ENCODE peak calls at places on chromosomes 4 and X, in six cellular contexts. A is epithelial cell of esophagus; Z is CD8-positive, alpha-beta T cell; B is mammary epithelial cell; C is heart right ventricle; O is AG04450. X is an unnamed sample.

GRCh38 chr4:6902318-6903042 is 7.1 kb upstream of the TBC1D14 start:
- DNase-seq in A (no peak), O (no peak), Z (no peak), B (no peak), C (no peak), X (no peak)

GRCh38 chrX:49176421-49177326 is 5.0 kb downstream of the PLP2 start:
- DNase-seq in B (peak; percentile 74), O (no peak), C (no peak), Z (no peak), A (peak; percentile 83), X (no peak)

GRCh38 chrX:115579327-115579726 is 18.4 kb downstream of the PLS3 start:
- DNase-seq in B (no peak), C (no peak), A (peak; percentile 45), Z (no peak), O (no peak), X (no peak)

GRCh38 chr4:5365071-5366008 is 314.1 kb downstream of the STK32B start:
- DNase-seq in C (no peak), B (peak; percentile 99), O (peak; percentile 72), Z (no peak), A (peak; percentile 100), X (peak; percentile 98)

GRCh38 chr4:90099795-90100194 is 27.4 kb upstream of the CCSER1 start:
- DNase-seq in O (no peak), C (no peak), Z (no peak), B (peak; percentile 72), A (peak; percentile 73), X (no peak)

GRCh38 chrX:139932901-139933796 is at the start of gene ATP11C:
- DNase-seq in Z (peak; percentile 69), C (peak; percentile 80), O (peak; percentile 66), B (peak; percentile 78), A (peak; percentile 85), X (peak; percentile 85)

GRCh38 chr4:147933316-147933715 is 201.4 kb downstream of the ARHGAP10 start:
- DNase-seq in A (no peak), B (no peak), C (no peak), O (no peak), Z (no peak), X (no peak)

GRCh38 chr4:15636818-15637217 is 18.3 kb downstream of the FBXL5 start:
- DNase-seq in C (no peak), A (peak; percentile 81), B (peak; percentile 56), Z (no peak), O (no peak), X (no peak)

GRCh38 chr4:35966558-35966957 is 277.8 kb downstream of the ARAP2 start:
- DNase-seq in O (no peak), C (no peak), A (no peak), B (no peak), Z (no peak), X (no peak)

GRCh38 chr4:17033256-17034245 is 135.1 kb upstream of the LDB2 start:
- DNase-seq in A (no peak), B (no peak), O (no peak), C (no peak), Z (no peak), X (no peak)

GRCh38 chr4:182142146-182143085 is 100.8 kb upstream of the TENM3 start:
- DNase-seq in B (peak; percentile 70), A (peak; percentile 44), Z (no peak), O (no peak), C (no peak), X (peak; percentile 62)

GRCh38 chr4:109078724-109079123 is 223.7 kb downstream of the COL25A1 start:
- DNase-seq in B (no peak), C (no peak), Z (no peak), A (peak; percentile 4), O (peak; percentile 32), X (peak; percentile 91)

GRCh38 chr4:129167640-129168260 is 71.8 kb downstream of the C4orf33 start:
- DNase-seq in O (no peak), Z (no peak), C (no peak), A (peak; percentile 1), B (no peak), X (no peak)

GRCh38 chr4:83454626-83455025 is 997 bp downstream of the HELQ start:
- DNase-seq in B (peak; percentile 1), Z (no peak), A (peak; percentile 4), O (no peak), C (no peak), X (peak; percentile 4)

GRCh38 chrX:105876658-105877057 is 54.3 kb downstream of the NRK start:
- DNase-seq in C (no peak), A (peak; percentile 39), Z (no peak), O (no peak), B (peak; percentile 26), X (no peak)
- TF ChIP-seq CTCF in C (no peak), A (peak; percentile 45), Z (no peak), O (peak; percentile 43), B (peak; percentile 72), X (no peak)

GRCh38 chr4:336893-337142 is 796 bp upstream of the ZNF141 start:
- DNase-seq in A (no peak), Z (no peak), O (no peak), B (no peak), C (peak; percentile 52), X (no peak)
- H3K4me3 ChIP-seq in A (peak overlapping the region; percentile 88), Z (peak overlapping the region; percentile 94), O (peak overlapping the region; percentile 78), B (peak overlapping the region; percentile 78), C (peak overlapping the region; percentile 72), X (peak overlapping the region; percentile 92)

GRCh38 chrX:10016516-10017132 is 49.5 kb downstream of the CLDN34 start:
- DNase-seq in C (no peak), A (no peak), O (no peak), Z (no peak), B (no peak), X (no peak)

GRCh38 chrX:10021461-10022272 is 54.5 kb downstream of the CLDN34 start:
- DNase-seq in O (no peak), Z (no peak), A (no peak), B (no peak), C (no peak), X (no peak)

GRCh38 chrX:10015711-10016515 is 48.8 kb downstream of the CLDN34 start:
- DNase-seq in C (peak; percentile 64), O (no peak), A (no peak), B (no peak), Z (no peak), X (peak; percentile 51)

GRCh38 chrX:10014462-10015373 is 47.6 kb downstream of the CLDN34 start:
- DNase-seq in C (peak; percentile 87), Z (peak; percentile 60), O (peak; percentile 67), A (peak; percentile 85), B (peak; percentile 77), X (peak; percentile 91)

GRCh38 chrX:10017866-10018265 is 50.7 kb downstream of the CLDN34 start:
- DNase-seq in Z (no peak), B (peak; percentile 76), A (peak; percentile 64), O (no peak), C (no peak), X (peak; percentile 77)
- TF ChIP-seq CTCF in Z (no peak), B (peak; percentile 5), A (no peak), O (no peak), C (no peak), X (peak; percentile 10)

GRCh38 chr4:153758688-153759406 is 977 bp downstream of the RNF175 start:
- DNase-seq in B (no peak), O (no peak), A (no peak), Z (no peak), C (no peak), X (no peak)

GRCh38 chr4:153757407-153757806 is 2.4 kb downstream of the RNF175 start:
- DNase-seq in C (no peak), O (no peak), B (peak; percentile 33), Z (no peak), A (no peak), X (no peak)

GRCh38 chr4:153758136-153758535 is 1.7 kb downstream of the RNF175 start:
- DNase-seq in C (no peak), Z (no peak), B (no peak), A (no peak), O (no peak), X (no peak)

GRCh38 chr4:153763404-153763803 is 3.6 kb upstream of the RNF175 start:
- DNase-seq in C (no peak), B (no peak), Z (no peak), O (no peak), A (peak; percentile 21), X (no peak)

GRCh38 chr4:153759407-153760226 is at the start of gene RNF175:
- DNase-seq in B (no peak), Z (no peak), C (no peak), A (no peak), O (no peak), X (no peak)
- H3K4me3 ChIP-seq in B (peak within 1 kb of the TSS; percentile 42), Z (peak within 1 kb of the TSS; percentile 40), C (peak within 1 kb of the TSS; percentile 21), A (peak within 1 kb of the TSS; percentile 25), O (peak within 1 kb of the TSS; percentile 31), X (peak within 1 kb of the TSS; percentile 46)

X was measured in AG10803.